ENCODE peak calls at places on chromosomes 5 and 9, in eight cellular contexts. One of them, this sample, is unnamed.

GRCh38 chr5:91978221-91978882 is 595.2 kb upstream of the ARRDC3 start:
- DNase-seq in osteoblast: no peak
- DNase-seq in brain microvascular endothelial cell: no peak
- DNase-seq in effector memory CD8-positive, alpha-beta T cell: no peak
- DNase-seq in neural crest cell: no peak
- DNase-seq in dorsolateral prefrontal cortex: no peak
- DNase-seq in stimulated activated CD4-positive, alpha-beta T cell treated with anti-CD3 and anti-CD28 coated beads, Interleukin-1b, Interleukin-23, amount 100 ng/mL, for 24 hours: no peak
- DNase-seq in transverse colon: no peak
- DNase-seq in this sample: no peak

GRCh38 chr5:93224624-93225023 is 356.4 kb downstream of the NR2F1-AS1 start:
- DNase-seq in osteoblast: no peak
- DNase-seq in brain microvascular endothelial cell: no peak
- DNase-seq in effector memory CD8-positive, alpha-beta T cell: no peak
- DNase-seq in neural crest cell: no peak
- DNase-seq in dorsolateral prefrontal cortex: no peak
- DNase-seq in stimulated activated CD4-positive, alpha-beta T cell treated with anti-CD3 and anti-CD28 coated beads, Interleukin-1b, Interleukin-23, amount 100 ng/mL, for 24 hours: no peak
- DNase-seq in transverse colon: no peak
- DNase-seq in this sample: no peak

GRCh38 chr5:73826301-73826700 is 200.3 kb downstream of the ARHGEF28 start:
- DNase-seq in osteoblast: no peak
- DNase-seq in brain microvascular endothelial cell: no peak
- DNase-seq in effector memory CD8-positive, alpha-beta T cell: no peak
- DNase-seq in neural crest cell: no peak
- DNase-seq in dorsolateral prefrontal cortex: no peak
- DNase-seq in stimulated activated CD4-positive, alpha-beta T cell treated with anti-CD3 and anti-CD28 coated beads, Interleukin-1b, Interleukin-23, amount 100 ng/mL, for 24 hours: no peak
- DNase-seq in transverse colon: no peak
- DNase-seq in this sample: no peak

GRCh38 chr9:128927731-128928411 is 7.1 kb downstream of the PHYHD1 start:
- DNase-seq in osteoblast: peak; percentile 85
- DNase-seq in brain microvascular endothelial cell: peak; percentile 27
- DNase-seq in effector memory CD8-positive, alpha-beta T cell: peak; percentile 43
- DNase-seq in neural crest cell: peak; percentile 58
- DNase-seq in dorsolateral prefrontal cortex: peak; percentile 52
- DNase-seq in stimulated activated CD4-positive, alpha-beta T cell treated with anti-CD3 and anti-CD28 coated beads, Interleukin-1b, Interleukin-23, amount 100 ng/mL, for 24 hours: no peak
- DNase-seq in transverse colon: peak; percentile 54
- DNase-seq in this sample: peak; percentile 73

GRCh38 chr5:6475626-6476312 is 27.1 kb downstream of the UBE2QL1 start:
- DNase-seq in osteoblast: no peak
- DNase-seq in brain microvascular endothelial cell: no peak
- DNase-seq in effector memory CD8-positive, alpha-beta T cell: no peak
- DNase-seq in neural crest cell: no peak
- DNase-seq in dorsolateral prefrontal cortex: no peak
- DNase-seq in stimulated activated CD4-positive, alpha-beta T cell treated with anti-CD3 and anti-CD28 coated beads, Interleukin-1b, Interleukin-23, amount 100 ng/mL, for 24 hours: no peak
- DNase-seq in transverse colon: no peak
- DNase-seq in this sample: peak; percentile 14

GRCh38 chr5:151721087-151721646 is 34.5 kb upstream of the SPARC start:
- DNase-seq in osteoblast: no peak
- DNase-seq in brain microvascular endothelial cell: no peak
- DNase-seq in effector memory CD8-positive, alpha-beta T cell: no peak
- DNase-seq in neural crest cell: no peak
- DNase-seq in dorsolateral prefrontal cortex: no peak
- DNase-seq in stimulated activated CD4-positive, alpha-beta T cell treated with anti-CD3 and anti-CD28 coated beads, Interleukin-1b, Interleukin-23, amount 100 ng/mL, for 24 hours: no peak
- DNase-seq in transverse colon: no peak
- DNase-seq in this sample: no peak

GRCh38 chr5:79193643-79194042 is 42.3 kb upstream of the JMY start:
- DNase-seq in osteoblast: no peak
- DNase-seq in brain microvascular endothelial cell: no peak
- DNase-seq in effector memory CD8-positive, alpha-beta T cell: no peak
- DNase-seq in neural crest cell: no peak
- DNase-seq in dorsolateral prefrontal cortex: no peak
- DNase-seq in stimulated activated CD4-positive, alpha-beta T cell treated with anti-CD3 and anti-CD28 coated beads, Interleukin-1b, Interleukin-23, amount 100 ng/mL, for 24 hours: no peak
- DNase-seq in transverse colon: no peak
- DNase-seq in this sample: no peak

GRCh38 chr5:94968507-94969095 is 316.3 kb downstream of the MCTP1 start:
- DNase-seq in osteoblast: peak; percentile 88
- DNase-seq in brain microvascular endothelial cell: peak; percentile 37
- DNase-seq in effector memory CD8-positive, alpha-beta T cell: no peak
- DNase-seq in neural crest cell: peak; percentile 40
- DNase-seq in dorsolateral prefrontal cortex: no peak
- DNase-seq in stimulated activated CD4-positive, alpha-beta T cell treated with anti-CD3 and anti-CD28 coated beads, Interleukin-1b, Interleukin-23, amount 100 ng/mL, for 24 hours: no peak
- DNase-seq in transverse colon: no peak
- DNase-seq in this sample: peak; percentile 48

GRCh38 chr5:32984851-32985250 is 273.7 kb downstream of the NPR3 start:
- DNase-seq in osteoblast: peak; percentile 30
- DNase-seq in brain microvascular endothelial cell: peak; percentile 16
- DNase-seq in effector memory CD8-positive, alpha-beta T cell: no peak
- DNase-seq in neural crest cell: no peak
- DNase-seq in dorsolateral prefrontal cortex: no peak
- DNase-seq in stimulated activated CD4-positive, alpha-beta T cell treated with anti-CD3 and anti-CD28 coated beads, Interleukin-1b, Interleukin-23, amount 100 ng/mL, for 24 hours: no peak
- DNase-seq in transverse colon: no peak
- DNase-seq in this sample: no peak

GRCh38 chr5:57626703-57627102 is 144.1 kb upstream of the ACTBL2 start:
- DNase-seq in osteoblast: no peak
- DNase-seq in brain microvascular endothelial cell: no peak
- DNase-seq in effector memory CD8-positive, alpha-beta T cell: no peak
- DNase-seq in neural crest cell: no peak
- DNase-seq in dorsolateral prefrontal cortex: no peak
- DNase-seq in stimulated activated CD4-positive, alpha-beta T cell treated with anti-CD3 and anti-CD28 coated beads, Interleukin-1b, Interleukin-23, amount 100 ng/mL, for 24 hours: no peak
- DNase-seq in transverse colon: no peak
- DNase-seq in this sample: no peak

GRCh38 chr5:37825334-37825915 is 14.4 kb downstream of the GDNF start:
- DNase-seq in osteoblast: no peak
- DNase-seq in brain microvascular endothelial cell: no peak
- DNase-seq in effector memory CD8-positive, alpha-beta T cell: no peak
- DNase-seq in neural crest cell: no peak
- DNase-seq in dorsolateral prefrontal cortex: no peak
- DNase-seq in stimulated activated CD4-positive, alpha-beta T cell treated with anti-CD3 and anti-CD28 coated beads, Interleukin-1b, Interleukin-23, amount 100 ng/mL, for 24 hours: no peak
- DNase-seq in transverse colon: no peak
- DNase-seq in this sample: no peak

GRCh38 chr9:136437430-136437829 is 2.2 kb downstream of the INPP5E start:
- DNase-seq in osteoblast: peak; percentile 93
- DNase-seq in brain microvascular endothelial cell: no peak
- DNase-seq in effector memory CD8-positive, alpha-beta T cell: no peak
- DNase-seq in neural crest cell: no peak
- DNase-seq in dorsolateral prefrontal cortex: no peak
- DNase-seq in stimulated activated CD4-positive, alpha-beta T cell treated with anti-CD3 and anti-CD28 coated beads, Interleukin-1b, Interleukin-23, amount 100 ng/mL, for 24 hours: no peak
- DNase-seq in transverse colon: no peak
- DNase-seq in this sample: no peak

GRCh38 chr9:97852399-97853055 is 499 bp upstream of the FOXE1 start:
- DNase-seq in osteoblast: peak; percentile 80
- DNase-seq in brain microvascular endothelial cell: no peak
- DNase-seq in effector memory CD8-positive, alpha-beta T cell: no peak
- DNase-seq in neural crest cell: no peak
- DNase-seq in dorsolateral prefrontal cortex: no peak
- DNase-seq in stimulated activated CD4-positive, alpha-beta T cell treated with anti-CD3 and anti-CD28 coated beads, Interleukin-1b, Interleukin-23, amount 100 ng/mL, for 24 hours: no peak
- DNase-seq in transverse colon: no peak
- DNase-seq in this sample: no peak

GRCh38 chr9:120175031-120175430 is 404.9 kb downstream of the CDK5RAP2 start:
- DNase-seq in osteoblast: no peak
- DNase-seq in brain microvascular endothelial cell: no peak
- DNase-seq in effector memory CD8-positive, alpha-beta T cell: no peak
- DNase-seq in neural crest cell: no peak
- DNase-seq in dorsolateral prefrontal cortex: no peak
- DNase-seq in stimulated activated CD4-positive, alpha-beta T cell treated with anti-CD3 and anti-CD28 coated beads, Interleukin-1b, Interleukin-23, amount 100 ng/mL, for 24 hours: no peak
- DNase-seq in transverse colon: no peak
- DNase-seq in this sample: no peak

GRCh38 chr9:86239053-86239770 is 20.2 kb downstream of the C9orf153 start:
- DNase-seq in osteoblast: peak; percentile 19
- DNase-seq in brain microvascular endothelial cell: no peak
- DNase-seq in effector memory CD8-positive, alpha-beta T cell: no peak
- DNase-seq in neural crest cell: no peak
- DNase-seq in dorsolateral prefrontal cortex: no peak
- DNase-seq in stimulated activated CD4-positive, alpha-beta T cell treated with anti-CD3 and anti-CD28 coated beads, Interleukin-1b, Interleukin-23, amount 100 ng/mL, for 24 hours: no peak
- DNase-seq in transverse colon: no peak
- DNase-seq in this sample: no peak

GRCh38 chr9:16986441-16987387 is 116.2 kb upstream of the BNC2 start:
- DNase-seq in osteoblast: peak; percentile 65
- DNase-seq in brain microvascular endothelial cell: peak; percentile 44
- DNase-seq in effector memory CD8-positive, alpha-beta T cell: no peak
- DNase-seq in neural crest cell: no peak
- DNase-seq in dorsolateral prefrontal cortex: no peak
- DNase-seq in stimulated activated CD4-positive, alpha-beta T cell treated with anti-CD3 and anti-CD28 coated beads, Interleukin-1b, Interleukin-23, amount 100 ng/mL, for 24 hours: no peak
- DNase-seq in transverse colon: no peak
- DNase-seq in this sample: no peak